ENCODE peak calls at places on chromosome 3, in seven cellular contexts. P is mesenchymal stem cell, N is IMR-90, O is H1, G is trophoblast cell, Z is mesendoderm, R is neuronal stem cell. C is an unnamed sample.

GRCh38 chr3:34547297-34547920 is 749.0 kb downstream of the PDCD6IP start:
- DNase-seq in P (no peak), N (no peak), O (no peak), G (peak), Z (no peak), R (no peak), C (no peak)

GRCh38 chr3:152196782-152197181 is 71.9 kb upstream of the MBNL1 start:
- DNase-seq in P (no peak), N (no peak), O (no peak), G (no peak), Z (no peak), R (no peak), C (no peak)

GRCh38 chr3:30810617-30811016 is 83.8 kb downstream of the GADL1 start:
- DNase-seq in P (no peak), N (no peak), O (no peak), G (no peak), Z (peak), R (no peak), C (no peak)

GRCh38 chr3:51968883-51969674 is 1.8 kb upstream of the PCBP4 start:
- DNase-seq in P (no peak), N (no peak), O (no peak), G (no peak), Z (no peak), R (no peak), C (peak)

GRCh38 chr3:134145183-134145582 is 105.5 kb downstream of the RYK start:
- DNase-seq in P (no peak), N (no peak), O (no peak), G (no peak), Z (peak), R (no peak), C (no peak)

GRCh38 chr3:50231581-50231980 is 4.4 kb upstream of the GNAI2 start:
- DNase-seq in P (no peak), N (no peak), O (no peak), G (no peak), Z (no peak), R (no peak), C (no peak)

GRCh38 chr3:58743296-58743695 is 76.7 kb upstream of the FAM3D start:
- DNase-seq in P (no peak), N (no peak), O (no peak), G (no peak), Z (no peak), R (no peak), C (no peak)

GRCh38 chr3:126373682-126374601 is 16.7 kb upstream of the KLF15 start:
- DNase-seq in P (no peak), N (peak), O (no peak), G (peak), Z (no peak), R (no peak), C (no peak)

GRCh38 chr3:30655187-30655812 is 48.9 kb downstream of the TGFBR2 start:
- DNase-seq in P (peak), N (peak), O (no peak), G (peak), Z (no peak), R (no peak), C (no peak)

GRCh38 chr3:14242490-14243311 is 64.1 kb downstream of the LSM3 start:
- DNase-seq in P (no peak), N (no peak), O (no peak), G (no peak), Z (no peak), R (peak), C (no peak)

GRCh38 chr3:36868614-36869436 is 76.0 kb downstream of the TRANK1 start:
- DNase-seq in P (peak), N (peak), O (peak), G (peak), Z (peak), R (peak), C (peak)

GRCh38 chr3:161349529-161350278 is 21.6 kb downstream of the SPTSSB start:
- DNase-seq in P (peak), N (peak), O (no peak), G (peak), Z (peak), R (no peak), C (no peak)

GRCh38 chr3:195011231-195011834 is 259.6 kb downstream of the XXYLT1 start:
- DNase-seq in P (no peak), N (no peak), O (no peak), G (no peak), Z (no peak), R (no peak), C (no peak)

GRCh38 chr3:38245930-38246329 is 19.7 kb upstream of the SLC22A13 start:
- DNase-seq in P (no peak), N (no peak), O (no peak), G (no peak), Z (no peak), R (no peak), C (no peak)

GRCh38 chr3:177141899-177142651 is 55.2 kb downstream of the TBL1XR1 start:
- DNase-seq in P (no peak), N (no peak), O (no peak), G (no peak), Z (peak), R (no peak), C (no peak)

GRCh38 chr3:190224466-190225185 is 97.6 kb downstream of the CLDN1 start:
- DNase-seq in P (no peak), N (no peak), O (no peak), G (no peak), Z (no peak), R (no peak), C (no peak)

GRCh38 chr3:125990253-125990970 is 21.4 kb downstream of the ROPN1B start:
- DNase-seq in P (peak), N (peak), O (peak), G (peak), Z (peak), R (no peak), C (peak)

GRCh38 chr3:128906804-128907525 is 27.5 kb downstream of the ACAD9 start:
- DNase-seq in P (no peak), N (no peak), O (no peak), G (no peak), Z (no peak), R (no peak), C (no peak)

GRCh38 chr3:108620250-108620649 is 30.7 kb downstream of the DZIP3 start:
- DNase-seq in P (no peak), N (no peak), O (no peak), G (no peak), Z (no peak), R (no peak), C (no peak)

GRCh38 chr3:183439510-183439909 is 11.1 kb upstream of the MCF2L2 start:
- DNase-seq in P (no peak), N (no peak), O (no peak), G (no peak), Z (no peak), R (no peak), C (no peak)

GRCh38 chr3:183698318-183698731 is 728 bp downstream of the YEATS2 start:
- DNase-seq in P (peak), N (peak), O (no peak), G (peak), Z (peak), R (peak), C (no peak)

GRCh38 chr3:151871639-151872468 is 1.6 kb upstream of the SUCNR1 start:
- DNase-seq in P (peak), N (no peak), O (no peak), G (peak), Z (no peak), R (no peak), C (no peak)

GRCh38 chr3:19363071-19363470 is 214.8 kb downstream of the KCNH8 start:
- DNase-seq in P (no peak), N (no peak), O (no peak), G (no peak), Z (no peak), R (no peak), C (no peak)

GRCh38 chr3:114171677-114172076 is 7.2 kb downstream of the DRD3 start:
- DNase-seq in P (no peak), N (no peak), O (no peak), G (no peak), Z (no peak), R (no peak), C (no peak)

GRCh38 chr3:115325539-115325938 is 178.5 kb upstream of the ZBTB20 start:
- DNase-seq in P (peak), N (peak), O (peak), G (peak), Z (peak), R (peak), C (peak)

GRCh38 chr3:106635271-106635670 is 742.0 kb upstream of the CCDC54 start:
- DNase-seq in P (peak), N (peak), O (no peak), G (peak), Z (no peak), R (no peak), C (no peak)

GRCh38 chr3:106643684-106644161 is 733.5 kb upstream of the CCDC54 start:
- DNase-seq in P (no peak), N (no peak), O (no peak), G (no peak), Z (no peak), R (no peak), C (no peak)

DNA sequence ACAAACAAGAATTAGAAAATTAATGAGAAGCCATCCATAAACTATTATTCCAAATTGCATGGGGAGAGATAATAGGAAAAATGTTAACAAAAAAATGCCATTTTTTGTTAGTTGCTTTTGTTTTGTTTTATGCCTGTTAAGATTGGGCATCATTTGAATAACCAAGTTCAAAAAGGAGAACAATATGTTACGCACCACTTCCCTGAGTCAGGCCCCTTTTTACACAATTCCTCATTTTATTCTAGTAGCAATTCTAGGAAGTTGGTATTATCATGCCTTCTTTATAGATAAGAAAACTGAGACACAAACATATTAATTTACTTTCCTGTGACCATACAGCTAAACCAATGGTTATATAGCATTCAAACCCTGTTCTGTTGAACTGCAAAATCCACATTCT is 736.9 kb upstream of the CCDC54 start:
- DNase-seq in P (no peak), N (no peak), O (no peak), G (no peak), Z (no peak), R (no peak), C (no peak)
- H2BK5ac ChIP-seq in P (no peak), N (no peak), O (no peak), G (no peak), Z (no peak), R (no peak), C (no peak)

DNA sequence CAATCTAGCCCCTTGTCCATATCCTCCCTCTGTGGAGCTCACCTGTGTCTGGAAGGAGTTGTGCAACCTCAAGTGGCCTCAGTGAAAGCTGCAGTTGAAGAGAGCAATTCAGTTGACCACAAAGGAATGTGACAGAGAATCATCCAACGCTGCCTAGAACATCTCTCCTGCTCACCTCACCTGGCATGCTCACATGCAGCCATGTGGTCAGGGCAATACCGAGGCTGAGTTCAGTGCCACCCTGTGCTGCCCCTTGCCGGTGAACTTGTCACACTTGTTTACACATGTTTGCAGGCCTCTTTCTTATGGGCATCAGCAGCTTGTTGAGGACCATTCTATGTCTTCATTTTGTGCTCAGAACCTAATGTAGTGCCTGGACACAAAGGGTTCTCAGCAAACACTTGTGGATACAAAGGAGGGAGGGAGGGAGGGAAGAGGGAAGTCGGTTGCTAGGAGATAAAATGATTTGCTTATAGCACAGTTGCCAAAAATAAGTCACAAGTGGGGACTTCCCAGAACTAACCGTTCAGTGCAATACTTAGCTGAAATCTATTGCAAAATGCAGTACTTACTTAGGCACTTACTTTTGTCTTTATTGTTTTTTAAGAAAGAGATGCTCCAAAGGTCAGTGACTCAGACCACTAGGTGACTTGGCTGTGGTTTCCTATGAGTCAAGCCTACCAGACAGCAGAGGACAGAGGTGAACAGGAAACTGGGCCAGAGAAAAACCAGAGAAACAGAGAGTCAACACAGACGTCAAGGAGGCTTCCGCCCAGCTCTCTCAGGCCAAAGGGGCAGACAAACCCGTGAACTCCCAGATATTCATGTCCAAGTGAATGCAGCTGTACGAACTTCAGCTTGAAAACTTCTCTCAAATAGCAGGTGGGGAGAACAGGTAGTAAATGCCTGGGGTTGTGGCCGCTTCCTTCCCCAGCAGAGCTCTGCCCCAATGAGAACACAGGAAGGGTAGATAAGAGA is 227.8 kb upstream of the CTNNB1 start:
- DNase-seq in P (peak), N (peak), O (no peak), G (peak), Z (peak), R (no peak), C (no peak)
- H3K27ac ChIP-seq in P (peak), N (no peak), O (no peak), G (peak), Z (no peak), R (no peak), C (no peak)

DNA sequence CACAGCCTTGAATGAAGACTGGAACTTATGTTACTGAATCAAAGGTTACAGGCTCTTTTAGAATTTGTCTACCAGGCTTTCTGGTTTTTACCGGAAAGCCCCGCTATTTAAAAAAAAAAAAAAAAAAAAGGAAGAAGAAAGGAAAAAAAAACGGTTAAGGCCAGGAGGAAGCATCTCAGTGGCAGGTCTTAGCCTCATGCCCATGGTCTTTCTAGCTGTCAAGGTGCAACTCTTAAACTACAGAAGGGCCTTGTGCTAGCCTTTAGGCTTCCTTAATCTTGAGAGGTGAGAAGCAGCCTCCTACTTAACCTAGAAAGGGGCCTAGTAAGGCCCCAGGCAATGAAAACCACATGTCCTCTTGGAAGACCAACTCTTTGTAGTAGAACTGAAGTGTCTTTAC is 77.5 kb downstream of the TBC1D5 start:
- DNase-seq in P (no peak), N (no peak), O (no peak), G (peak), Z (peak), R (no peak), C (no peak)
- H3K9ac ChIP-seq in P (no peak), N (no peak), O (no peak), G (no peak), Z (no peak), R (no peak), C (no peak)

DNA sequence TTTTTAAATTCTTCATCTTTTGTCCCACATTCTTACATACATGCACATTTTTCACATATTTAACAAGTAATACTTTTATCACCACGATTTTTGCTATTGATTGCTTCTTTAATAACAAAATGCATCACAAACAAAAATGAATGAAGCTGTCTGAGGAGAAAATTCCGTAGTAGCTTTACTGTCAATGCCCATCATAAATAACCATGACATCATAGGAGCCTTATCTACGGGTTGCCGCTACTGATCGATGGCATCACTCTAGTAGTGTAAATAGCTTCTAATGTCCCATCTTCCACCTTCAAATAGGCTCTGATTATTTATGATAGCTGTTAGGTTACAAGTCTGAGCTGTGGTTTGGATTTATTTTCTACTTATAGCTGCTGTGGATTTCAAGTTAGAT is 323.5 kb downstream of the MECOM start:
- DNase-seq in P (no peak), N (no peak), O (no peak), G (peak), Z (no peak), R (no peak), C (no peak)
- H2BK5ac ChIP-seq in P (no peak), N (no peak), O (no peak), G (no peak), Z (no peak), R (no peak), C (no peak)

GRCh38 chr3:65953301-65953812 is 85.4 kb downstream of the MAGI1 start:
- DNase-seq in P (no peak), N (no peak), O (peak), G (peak), Z (peak), R (no peak), C (peak)

GRCh38 chr3:65948833-65949573 is 89.7 kb downstream of the MAGI1 start:
- DNase-seq in P (no peak), N (no peak), O (no peak), G (no peak), Z (no peak), R (no peak), C (no peak)

GRCh38 chr3:65951836-65952505 is 86.7 kb downstream of the MAGI1 start:
- DNase-seq in P (peak), N (peak), O (no peak), G (peak), Z (no peak), R (no peak), C (no peak)

GRCh38 chr3:65952842-65953241 is 85.9 kb downstream of the MAGI1 start:
- DNase-seq in P (no peak), N (no peak), O (no peak), G (no peak), Z (no peak), R (no peak), C (no peak)

GRCh38 chr3:65950340-65951326 is 88.1 kb downstream of the MAGI1 start:
- DNase-seq in P (no peak), N (no peak), O (no peak), G (no peak), Z (peak), R (no peak), C (peak)
- H3K27ac ChIP-seq in P (no peak), N (no peak), O (no peak), G (no peak), Z (peak), R (no peak), C (peak)